ENCODE peak calls at places on chromosomes 3 and 15, in five cellular contexts. V, M, N, R and B are unnamed samples. For H3K4me1, the result is how much of the 10 kb centered on the place peaks cover.

GRCh38 chr3:115961390-115961789 is 338.1 kb downstream of the GAP43 start:
- DNase-seq in V (no peak), M (no peak), R (no peak), N (no peak), B (no peak)

GRCh38 chr3:66797916-66798560 is 200.1 kb upstream of the KBTBD8 start:
- DNase-seq in R (peak), N (peak), M (no peak), V (peak), B (peak)

GRCh38 chr15:20645956-20646355 is 104.4 kb upstream of the GOLGA6L6 start:
- DNase-seq in V (peak), N (no peak), M (no peak), R (no peak), B (no peak)

GRCh38 chr3:78427303-78427702 is 1340.5 kb downstream of the ROBO1 start:
- DNase-seq in M (no peak), R (no peak), V (no peak), N (no peak), B (no peak)

GRCh38 chr3:9600597-9600996 is 47.0 kb upstream of the LHFPL4 start:
- DNase-seq in R (no peak), V (peak), M (no peak), N (peak), B (peak)

GRCh38 chr3:45972534-45973402 is 22.9 kb downstream of the FYCO1 start:
- DNase-seq in N (peak), V (no peak), M (no peak), R (no peak), B (no peak)

GRCh38 chr15:69314736-69315135 is 16.0 kb downstream of the PAQR5 start:
- DNase-seq in V (no peak), R (no peak), N (no peak), M (no peak), B (no peak)

GRCh38 chr3:99471353-99472323 is 166.8 kb upstream of the COL8A1 start:
- DNase-seq in M (no peak), V (no peak), N (no peak), R (no peak), B (no peak)

GRCh38 chr3:63912768-63913588 is 795 bp upstream of the SCAANT1 start:
- DNase-seq in N (peak), M (peak), V (peak), R (no peak), B (peak)

GRCh38 chr3:146975476-146975875 is 370.3 kb upstream of the PLSCR5 start:
- DNase-seq in R (no peak), V (no peak), M (no peak), N (no peak), B (no peak)

GRCh38 chr15:58472221-58472620 is 40.4 kb downstream of the LIPC start:
- DNase-seq in M (no peak), N (no peak), V (no peak), R (no peak), B (no peak)
- H3K4me1 ChIP-seq in M (under half), N (under half), V (under half), R (under half), B (under half)

GRCh38 chr3:188266581-188267274 is 112.8 kb downstream of the LPP start:
- DNase-seq in M (no peak), V (no peak), R (no peak), N (peak), B (no peak)
- H3K4me1 ChIP-seq in M (under half), V (half or more), R (under half), N (under half), B (under half)

GRCh38 chr15:98737721-98738120 is 89.4 kb downstream of the IGF1R start:
- DNase-seq in M (no peak), R (no peak), N (no peak), V (no peak), B (no peak)
- H3K4me1 ChIP-seq in M (under half), R (under half), N (under half), V (under half), B (under half)

DNA sequence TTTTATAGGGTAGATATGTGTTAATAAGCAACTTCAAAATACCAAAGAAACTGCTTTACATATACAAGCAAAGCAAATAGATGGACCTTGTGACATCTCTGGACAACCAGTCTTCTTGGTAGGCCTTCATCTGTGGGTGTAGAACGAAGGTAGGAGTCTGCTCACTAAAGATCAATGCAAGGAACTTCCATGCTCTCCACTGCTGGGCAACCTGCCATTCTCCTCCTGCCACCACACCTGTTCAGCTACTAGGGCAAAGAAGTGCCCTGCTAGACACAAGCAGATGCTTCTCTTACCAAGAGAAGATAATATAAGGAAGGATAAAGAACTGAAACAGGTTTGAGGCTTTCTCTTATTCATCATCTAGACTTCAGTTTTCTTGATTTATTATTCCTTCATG is 12.6 kb downstream of the PPARG start:
- DNase-seq in M (no peak), N (no peak), R (no peak), V (no peak), B (no peak)
- H3K4me1 ChIP-seq in M (under half), N (under half), R (under half), V (under half), B (under half)

GRCh38 chr3:12947504-12948369 is 106.4 kb upstream of the RPL32 start:
- DNase-seq in N (peak), V (peak), M (no peak), R (no peak), B (no peak)

GRCh38 chr3:12944849-12945248 is 103.5 kb upstream of the RPL32 start:
- DNase-seq in N (no peak), V (no peak), M (no peak), R (no peak), B (no peak)

GRCh38 chr3:12946661-12947316 is 105.4 kb upstream of the RPL32 start:
- DNase-seq in V (no peak), R (no peak), M (no peak), N (no peak), B (no peak)

GRCh38 chr3:12944413-12944812 is 103.0 kb upstream of the RPL32 start:
- DNase-seq in V (no peak), N (no peak), M (no peak), R (no peak), B (no peak)

GRCh38 chr3:12946134-12946533 is 104.8 kb upstream of the RPL32 start:
- DNase-seq in R (no peak), M (no peak), N (no peak), V (no peak), B (no peak)
- H3K4me1 ChIP-seq in R (under half), M (under half), N (under half), V (half or more), B (under half)

GRCh38 chr3:55538158-55538557 is 51.1 kb upstream of the WNT5A start:
- DNase-seq in R (no peak), M (no peak), V (no peak), N (no peak), B (no peak)
- H3K4me1 ChIP-seq in R (under half), M (under half), V (under half), N (under half), B (under half)